ENCODE peak calls at places on chromosomes 1 and 21, in eight cellular contexts. P is heart left ventricle, T is omental fat pad, N is Caco-2, Q is GM12864, Z is RWPE1, R is lower lobe of right lung, C is HL-60. S is an unnamed sample.

GRCh38 chr21:34280389-34280795 is 83.4 kb upstream of the KCNE2 start:
- DNase-seq in T (no peak), N (no peak), R (no peak), C (no peak), P (peak), Z (peak), Q (no peak), S (no peak)

GRCh38 chr1:43272576-43273571 is 3.1 kb downstream of the TMEM125 start:
- DNase-seq in R (no peak), N (no peak), Q (no peak), T (no peak), P (no peak), C (no peak), Z (no peak), S (peak)

GRCh38 chr1:71967670-71968069 is 314.7 kb downstream of the NEGR1 start:
- DNase-seq in Q (no peak), C (no peak), P (no peak), T (no peak), R (no peak), N (no peak), Z (no peak), S (no peak)

GRCh38 chr1:61898658-61899057 is 156.4 kb downstream of the PATJ start:
- DNase-seq in N (no peak), C (no peak), T (no peak), Q (no peak), P (no peak), Z (no peak), R (no peak), S (no peak)

GRCh38 chr21:43866233-43866632 is 1.2 kb downstream of the AGPAT3 start:
- DNase-seq in T (no peak), Z (no peak), C (no peak), Q (no peak), P (peak), R (no peak), N (no peak), S (peak)

GRCh38 chr1:34476371-34476770 is 278.5 kb upstream of the GJB5 start:
- DNase-seq in P (no peak), N (no peak), C (no peak), Q (no peak), T (no peak), R (no peak), Z (no peak), S (no peak)

GRCh38 chr1:26696645-26697440 is 1.0 kb downstream of the ARID1A start:
- DNase-seq in Z (no peak), R (peak), P (peak), C (peak), N (peak), Q (no peak), T (no peak), S (peak)

GRCh38 chr1:30085814-30086770 is 637.3 kb downstream of the MATN1 start:
- DNase-seq in C (peak), N (peak), R (peak), Q (no peak), P (peak), T (peak), Z (no peak), S (peak)

GRCh38 chr1:23394176-23394575 is 24.5 kb upstream of the ZNF436 start:
- DNase-seq in R (no peak), Z (no peak), T (no peak), Q (no peak), N (no peak), C (no peak), P (no peak), S (no peak)

GRCh38 chr1:24955161-24955560 is 25.1 kb upstream of the RUNX3 start:
- DNase-seq in Z (peak), P (no peak), Q (no peak), T (no peak), R (no peak), N (no peak), C (peak), S (peak)

GRCh38 chr1:101316801-101317200 is 80.0 kb downstream of the S1PR1 start:
- DNase-seq in Z (no peak), Q (no peak), R (no peak), N (no peak), C (no peak), T (no peak), P (no peak), S (no peak)

GRCh38 chr1:147913362-147913761 is 10.8 kb downstream of the GJA8 start:
- DNase-seq in T (no peak), Q (no peak), P (no peak), N (no peak), R (no peak), Z (no peak), C (no peak), S (no peak)

DNA sequence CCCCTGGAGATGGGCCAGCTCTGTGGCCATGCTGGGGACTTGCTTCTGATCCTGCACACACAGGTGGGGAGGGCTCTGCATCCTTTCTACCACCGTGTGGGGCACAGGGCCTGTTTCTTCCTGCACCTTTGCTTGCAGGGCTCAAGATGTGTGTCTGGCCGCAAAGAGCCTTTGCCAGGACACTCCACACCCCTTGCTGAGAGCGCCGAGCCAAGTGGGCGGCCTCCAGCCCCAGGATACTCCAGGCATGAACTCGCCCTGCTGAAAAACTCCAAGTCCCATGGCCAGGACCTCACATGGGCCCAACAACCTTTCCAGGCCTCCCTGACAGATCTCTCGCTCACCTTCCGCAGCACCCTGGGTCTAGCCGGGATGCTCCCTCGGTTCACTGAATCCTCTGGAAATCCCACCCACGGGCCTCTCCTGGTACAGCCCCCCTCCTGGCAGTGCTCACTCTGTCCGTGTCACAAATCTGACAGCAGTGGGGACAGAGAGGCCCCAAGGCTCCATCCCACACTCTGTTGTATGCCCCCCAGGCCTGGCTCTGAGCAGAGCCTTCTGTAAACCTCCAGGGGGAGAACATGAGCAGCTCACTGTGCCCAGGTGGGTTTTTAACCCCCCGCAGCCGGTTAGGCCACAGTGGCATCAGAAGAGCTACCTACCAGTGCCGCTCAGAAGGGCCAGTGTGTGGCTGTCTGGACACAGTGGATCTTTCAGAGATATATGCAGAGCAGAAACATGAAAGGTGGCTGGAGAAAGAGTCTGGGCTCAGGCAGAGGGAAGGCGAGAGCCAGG is 11.8 kb upstream of the GPR153 start:
- DNase-seq in R (no peak), Q (no peak), N (no peak), P (no peak), C (no peak), T (no peak), Z (no peak), S (no peak)
- TF ChIP-seq CTCF in R (no peak), Q (no peak), N (no peak), P (no peak), C (no peak), T (no peak), Z (no peak), S (no peak)

GRCh38 chr1:19485362-19486187 is at the start of gene CAPZB:
- DNase-seq in P (peak), N (peak), C (peak), Q (no peak), R (peak), Z (peak), T (peak), S (peak)

GRCh38 chr1:19483691-19484090 is 1.6 kb downstream of the CAPZB start:
- DNase-seq in C (no peak), Z (no peak), T (no peak), R (no peak), P (no peak), Q (no peak), N (no peak), S (no peak)

GRCh38 chr1:19484793-19485361 is 462 bp downstream of the CAPZB start:
- DNase-seq in R (peak), Q (no peak), N (peak), P (no peak), T (no peak), Z (peak), C (no peak), S (no peak)

GRCh38 chr1:19484338-19484792 is 974 bp downstream of the CAPZB start:
- DNase-seq in Z (peak), R (peak), Q (no peak), N (no peak), P (no peak), T (no peak), C (peak), S (no peak)

DNA sequence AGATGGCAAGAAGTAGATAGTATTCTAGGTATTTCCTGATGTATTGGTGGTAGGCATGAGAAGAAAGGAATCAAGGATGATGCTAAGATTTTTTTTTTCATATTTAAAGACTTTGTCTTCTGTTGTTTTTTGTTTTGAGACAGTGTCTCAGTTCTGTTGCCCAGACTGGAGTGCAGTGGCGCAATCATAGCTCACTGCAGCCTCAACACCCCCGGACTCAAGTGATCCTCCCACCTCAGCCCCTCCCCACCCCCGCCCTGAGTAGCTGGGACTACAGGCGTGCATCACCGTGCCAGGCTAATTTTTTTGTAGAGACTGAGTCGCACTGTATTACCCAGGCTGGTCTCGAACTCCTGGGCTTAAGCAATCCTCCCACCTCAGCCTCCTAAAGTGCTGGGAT is 2.8 kb upstream of the CAPZB start:
- DNase-seq in C (no peak), P (no peak), R (no peak), Q (no peak), Z (no peak), T (no peak), N (no peak), S (no peak)
- TF ChIP-seq CTCF in C (no peak), P (no peak), R (no peak), Q (no peak), Z (no peak), T (no peak), N (no peak), S (no peak)

DNA sequence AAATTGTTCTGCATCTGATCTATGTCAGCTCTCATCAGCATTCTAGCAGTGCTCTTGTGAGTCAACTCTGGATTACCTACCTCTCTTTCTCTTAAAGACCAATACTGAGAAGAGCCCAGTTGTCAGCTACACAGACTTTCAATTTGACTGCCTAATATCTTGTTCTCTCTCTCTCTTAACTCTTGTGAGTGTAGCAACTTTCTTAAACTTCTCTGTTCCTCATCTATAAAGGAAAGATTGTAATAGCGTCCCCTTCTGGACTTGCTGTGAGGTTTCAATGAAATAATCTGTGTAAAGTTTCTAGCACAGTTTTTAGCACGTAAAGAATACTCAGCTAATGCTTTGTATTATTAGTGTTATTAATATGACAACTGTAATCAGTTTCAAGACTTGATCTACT is 499.3 kb upstream of the ADAMTS5 start:
- DNase-seq in Q (no peak), C (no peak), P (no peak), T (no peak), R (no peak), Z (no peak), N (no peak), S (no peak)
- TF ChIP-seq CTCF in Q (no peak), C (no peak), P (peak), T (no peak), R (no peak), Z (no peak), N (no peak), S (no peak)

GRCh38 chr1:162679298-162679697 is 47.0 kb downstream of the DDR2 start:
- DNase-seq in T (no peak), R (no peak), P (no peak), N (no peak), Q (no peak), Z (no peak), C (no peak), S (no peak)

GRCh38 chr1:162676087-162676486 is 43.8 kb downstream of the DDR2 start:
- DNase-seq in T (no peak), P (no peak), R (no peak), C (no peak), N (no peak), Z (no peak), Q (no peak), S (no peak)

GRCh38 chr1:162678439-162678838 is 46.2 kb downstream of the DDR2 start:
- DNase-seq in C (no peak), R (no peak), P (no peak), Z (peak), Q (no peak), T (no peak), N (no peak), S (no peak)

GRCh38 chr1:162676767-162677166 is 44.5 kb downstream of the DDR2 start:
- DNase-seq in T (no peak), Z (no peak), P (no peak), N (no peak), R (no peak), C (no peak), Q (no peak), S (no peak)

GRCh38 chr1:162677607-162678371 is 45.5 kb downstream of the DDR2 start:
- DNase-seq in Z (no peak), N (no peak), P (no peak), T (no peak), Q (no peak), C (no peak), R (no peak), S (no peak)
- TF ChIP-seq CTCF in Z (no peak), N (no peak), P (no peak), T (no peak), Q (no peak), C (no peak), R (no peak), S (no peak)

GRCh38 chr1:37035828-37036666 is 1.7 kb upstream of the GRIK3 start:
- DNase-seq in T (no peak), C (peak), P (no peak), Z (no peak), Q (no peak), R (no peak), N (no peak), S (peak)

GRCh38 chr1:37036667-37037053 is 2.3 kb upstream of the GRIK3 start:
- DNase-seq in Q (no peak), C (no peak), N (no peak), R (no peak), T (no peak), Z (no peak), P (no peak), S (no peak)

GRCh38 chr1:37037675-37038074 is 3.4 kb upstream of the GRIK3 start:
- DNase-seq in P (no peak), Z (no peak), T (no peak), N (no peak), C (no peak), Q (no peak), R (no peak), S (no peak)

GRCh38 chr1:37038703-37039093 is 4.4 kb upstream of the GRIK3 start:
- DNase-seq in T (no peak), Q (no peak), R (no peak), N (peak), P (no peak), Z (no peak), C (no peak), S (no peak)

DNA sequence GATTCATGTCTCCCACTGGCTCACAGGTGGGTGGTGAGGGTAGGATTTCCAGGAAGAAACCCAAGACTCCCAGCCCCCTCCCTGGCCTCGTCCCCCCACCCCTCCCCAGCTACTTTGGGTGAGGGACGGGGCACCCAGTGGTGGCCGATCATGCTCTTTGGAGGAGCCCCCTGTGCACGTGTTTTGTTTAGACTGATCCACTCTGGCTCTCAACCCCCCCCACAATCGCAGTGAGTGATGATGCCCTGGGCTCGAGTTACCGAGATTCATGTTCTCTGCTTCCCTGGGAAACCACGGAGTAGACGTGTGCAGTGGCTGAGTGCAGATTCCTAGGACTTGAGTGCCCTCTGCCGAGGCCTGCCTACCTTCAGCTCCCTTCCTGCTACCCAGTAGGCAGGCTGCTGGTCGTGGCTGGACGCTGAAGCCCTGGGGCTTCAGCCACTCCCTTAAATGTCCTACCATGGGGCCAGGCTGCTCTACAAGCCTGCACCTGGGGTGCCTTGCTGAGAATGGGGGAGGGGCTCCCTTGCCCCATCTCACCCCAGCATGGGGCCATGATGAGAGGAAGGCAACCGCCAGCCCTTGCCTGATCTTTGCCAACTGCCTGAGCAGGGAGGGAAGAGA is 3.9 kb upstream of the GRIK3 start:
- DNase-seq in N (no peak), C (no peak), R (no peak), T (no peak), Z (peak), Q (no peak), P (peak), S (no peak)
- TF ChIP-seq CTCF in N (peak), C (no peak), R (no peak), T (no peak), Z (no peak), Q (no peak), P (peak), S (no peak)

S was measured in GM10248.